ENCODE peak calls at places on chromosomes 7 and 10, in five cellular contexts. I is colonic mucosa, E is PC-9, K is mammary epithelial cell, C is fibroblast of lung. D is an unnamed sample.

GRCh38 chr7:39271386-39271785 is 293.7 kb downstream of the POU6F2 start:
- DNase-seq in I (peak; percentile 27), E (peak; percentile 7), K (no peak), C (no peak), D (peak; percentile 54)

GRCh38 chr7:128041203-128041602 is 10.0 kb upstream of the LRRC4 start:
- DNase-seq in I (no peak), E (peak; percentile 50), K (peak; percentile 74), C (peak; percentile 78), D (peak; percentile 58)

GRCh38 chr10:78695846-78696245 is 372.9 kb upstream of the ZMIZ1 start:
- DNase-seq in I (no peak), E (no peak), K (no peak), C (no peak), D (no peak)

GRCh38 chr7:122881324-122881723 is 4.9 kb downstream of the CADPS2 start:
- DNase-seq in I (no peak), E (no peak), K (no peak), C (no peak), D (no peak)

GRCh38 chr10:17200885-17201164 is 647 bp downstream of the TRDMT1 start:
- DNase-seq in I (peak; percentile 42), E (peak; percentile 30), K (peak; percentile 50), C (peak; percentile 68), D (peak; percentile 18)

GRCh38 chr10:64396105-64396504 is 874.9 kb downstream of the REEP3 start:
- DNase-seq in I (no peak), E (no peak), K (no peak), C (peak; percentile 64), D (no peak)

GRCh38 chr10:21078410-21079329 is 181.6 kb upstream of the NEBL start:
- DNase-seq in I (peak; percentile 65), E (peak; percentile 68), K (peak; percentile 52), C (peak; percentile 84), D (peak; percentile 64)

GRCh38 chr10:89555688-89556445 is 20.5 kb upstream of the SLC16A12 start:
- DNase-seq in I (no peak), E (no peak), K (peak; percentile 16), C (peak; percentile 40), D (no peak)

GRCh38 chr10:127937915-127938440 is 31.1 kb downstream of the PTPRE start:
- DNase-seq in I (no peak), E (no peak), K (no peak), C (no peak), D (no peak)

GRCh38 chr7:19080076-19080475 is 37.4 kb downstream of the TWIST1 start:
- DNase-seq in I (no peak), E (peak; percentile 41), K (no peak), C (no peak), D (no peak)

GRCh38 chr10:13195016-13195415 is 33.7 kb downstream of the MCM10 start:
- DNase-seq in I (no peak), E (no peak), K (peak; percentile 12), C (peak; percentile 7), D (no peak)

GRCh38 chr10:71408436-71409225 is 11.9 kb downstream of the CDH23 start:
- DNase-seq in I (no peak), E (no peak), K (no peak), C (no peak), D (no peak)

GRCh38 chr10:79052311-79053080 is 16.3 kb upstream of the ZMIZ1 start:
- DNase-seq in I (peak; percentile 17), E (peak; percentile 27), K (no peak), C (no peak), D (peak; percentile 32)

GRCh38 chr10:25017661-25018060 is 1.2 kb downstream of the THNSL1 start:
- DNase-seq in I (no peak), E (no peak), K (no peak), C (no peak), D (no peak)

GRCh38 chr7:134602921-134603394 is 43.7 kb upstream of the BPGM start:
- DNase-seq in I (peak; percentile 19), E (no peak), K (no peak), C (peak; percentile 39), D (no peak)

GRCh38 chr7:30888783-30889182 is 22.9 kb upstream of the AQP1 start:
- DNase-seq in I (no peak), E (peak; percentile 32), K (peak; percentile 70), C (peak; percentile 83), D (no peak)

GRCh38 chr7:104852386-104852785 is 161.6 kb upstream of the KMT2E start:
- DNase-seq in I (no peak), E (no peak), K (no peak), C (no peak), D (no peak)

GRCh38 chr10:17989908-17990767 is 38.4 kb downstream of the SLC39A12 start:
- DNase-seq in I (no peak), E (no peak), K (peak; percentile 84), C (peak; percentile 74), D (no peak)

GRCh38 chr7:80324032-80324431 is 187.8 kb downstream of the GNAT3 start:
- DNase-seq in I (no peak), E (peak; percentile 59), K (peak; percentile 93), C (peak; percentile 15), D (no peak)

GRCh38 chr10:11510714-11511113 is 100.7 kb downstream of the USP6NL start:
- DNase-seq in I (no peak), E (no peak), K (no peak), C (no peak), D (no peak)

GRCh38 chr10:74103560-74104248 is 46.9 kb downstream of the AP3M1 start:
- DNase-seq in I (no peak), E (no peak), K (no peak), C (peak; percentile 55), D (no peak)

GRCh38 chr10:42593284-42593683 is 45.1 kb downstream of the ZNF33B start:
- DNase-seq in I (no peak), E (no peak), K (no peak), C (peak; percentile 8), D (no peak)

GRCh38 chr7:155119801-155120382 is 49.8 kb downstream of the HTR5A start:
- DNase-seq in I (no peak), E (no peak), K (no peak), C (no peak), D (no peak)

GRCh38 chr10:97210576-97210975 is 24.8 kb upstream of the SLIT1 start:
- DNase-seq in I (peak; percentile 70), E (peak; percentile 55), K (peak; percentile 40), C (peak; percentile 71), D (peak; percentile 63)

GRCh38 chr10:44396671-44397191 is 11.8 kb upstream of the CXCL12 start:
- DNase-seq in I (no peak), E (no peak), K (no peak), C (no peak), D (no peak)

GRCh38 chr10:21329995-21330627 is 195.4 kb downstream of the SKIDA1 start:
- DNase-seq in I (peak; percentile 18), E (peak; percentile 45), K (peak; percentile 75), C (peak; percentile 94), D (no peak)

GRCh38 chr10:103853428-103854264 is 1.7 kb downstream of the SH3PXD2A start:
- DNase-seq in I (peak; percentile 48), E (no peak), K (no peak), C (no peak), D (no peak)

GRCh38 chr10:103855424-103855823 is at the start of gene SH3PXD2A:
- DNase-seq in I (no peak), E (peak; percentile 37), K (no peak), C (peak; percentile 34), D (peak; percentile 71)

GRCh38 chr10:103852856-103853255 is 2.5 kb downstream of the SH3PXD2A start:
- DNase-seq in I (peak; percentile 36), E (no peak), K (no peak), C (peak; percentile 94), D (no peak)

GRCh38 chr10:103854687-103855423 is 521 bp downstream of the SH3PXD2A start:
- DNase-seq in I (peak; percentile 67), E (peak; percentile 16), K (no peak), C (peak; percentile 60), D (peak; percentile 51)

DNA sequence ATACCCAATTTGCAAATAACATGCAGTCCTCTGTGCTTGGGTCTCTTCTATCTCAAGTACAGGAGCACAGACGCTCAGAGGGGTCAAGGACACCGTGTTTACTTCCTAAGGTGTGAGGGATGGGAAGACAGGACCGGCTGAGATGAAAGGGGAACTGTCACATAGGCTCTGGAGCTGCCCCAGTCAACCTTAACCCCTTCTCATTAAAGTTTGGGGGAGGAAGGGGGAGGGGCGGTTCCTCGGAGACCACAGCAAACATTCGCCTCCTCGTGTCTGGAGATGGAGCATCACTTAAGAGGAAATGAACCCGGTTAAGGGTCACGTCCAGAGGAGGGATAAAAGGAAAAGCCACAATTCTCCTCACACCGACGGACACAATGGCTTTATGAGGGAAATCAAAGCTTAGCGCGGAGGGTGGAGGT is 1.1 kb downstream of the SH3PXD2A start:
- DNase-seq in I (no peak), E (no peak), K (no peak), C (peak; percentile 68), D (no peak)
- TF ChIP-seq CTCF in I (no peak), E (no peak), K (no peak), C (peak; percentile 24), D (no peak)

DNA sequence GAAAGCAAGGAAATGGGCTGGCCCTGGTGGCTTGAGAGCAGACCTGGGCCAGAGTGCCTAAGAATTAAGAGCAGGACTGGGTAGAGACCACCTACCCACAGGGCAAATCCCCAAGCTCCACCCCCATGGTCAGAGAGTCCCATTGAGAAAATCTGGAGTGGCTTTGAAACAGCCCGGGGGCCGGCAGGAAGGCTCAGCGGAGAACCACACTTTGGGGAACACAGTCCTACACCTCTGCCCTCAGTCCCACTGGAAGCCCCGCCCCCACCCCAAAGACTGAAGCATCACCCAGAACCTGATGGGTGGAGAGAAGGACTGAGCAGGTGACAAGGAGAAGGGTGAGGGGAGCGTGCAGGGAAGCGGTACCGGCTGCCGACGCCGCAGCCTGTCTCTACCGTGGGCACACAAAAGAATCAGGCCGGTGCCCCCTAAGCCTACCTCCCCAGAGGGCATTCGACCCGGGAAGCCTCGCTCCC is 3.6 kb downstream of the SMARCD3 start:
- DNase-seq in I (no peak), E (no peak), K (no peak), C (no peak), D (no peak)
- H3K4me1 ChIP-seq in I (peaks cover 8% of the 10 kb centered on the region), E (no peaks in the 10 kb centered on the region), K (peaks cover 15% of the 10 kb centered on the region), C (peaks cover 33% of the 10 kb centered on the region), D (peaks cover 13% of the 10 kb centered on the region)

DNA sequence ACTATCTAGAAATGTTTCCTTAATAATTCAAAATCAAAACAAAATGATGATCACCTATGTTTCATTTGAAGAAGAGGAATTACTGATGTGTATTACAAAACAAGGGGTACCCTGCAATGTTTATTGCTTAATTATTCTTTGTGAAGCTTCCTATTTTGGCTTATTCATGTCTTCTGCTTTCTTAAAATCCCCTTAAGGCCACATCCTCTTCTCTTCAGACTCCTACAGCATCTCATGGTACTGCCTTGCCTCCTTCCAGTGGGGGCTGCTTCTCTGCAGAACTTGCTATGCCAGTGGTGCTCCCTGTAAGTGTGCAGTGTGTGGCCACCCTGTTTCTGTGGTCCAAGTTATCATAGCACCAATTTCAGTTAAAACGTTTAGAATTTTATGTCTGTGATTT is 35.0 kb downstream of the CCDC146 start:
- DNase-seq in I (no peak), E (no peak), K (peak; percentile 14), C (peak; percentile 12), D (no peak)
- TF ChIP-seq CTCF in I (no peak), E (no peak), K (no peak), C (no peak), D (no peak)

GRCh38 chr10:32955299-32955772 is 2.7 kb downstream of the ITGB1 start:
- DNase-seq in I (no peak), E (no peak), K (no peak), C (no peak), D (no peak)

GRCh38 chr10:32958085-32958991 is at the start of gene ITGB1:
- DNase-seq in I (peak; percentile 97), E (peak; percentile 98), K (peak; percentile 97), C (peak; percentile 94), D (peak; percentile 97)

GRCh38 chr10:32955790-32956189 is 2.2 kb downstream of the ITGB1 start:
- DNase-seq in I (no peak), E (no peak), K (no peak), C (no peak), D (no peak)

GRCh38 chr10:32957341-32958084 is 517 bp downstream of the ITGB1 start:
- DNase-seq in I (peak; percentile 54), E (no peak), K (peak; percentile 58), C (no peak), D (peak; percentile 52)

GRCh38 chr10:32956365-32957197 is 1.4 kb downstream of the ITGB1 start:
- DNase-seq in I (no peak), E (no peak), K (peak; percentile 16), C (no peak), D (no peak)
- H3K4me1 ChIP-seq in I (peaks cover 7% of the 10 kb centered on the region), E (peaks cover 65% of the 10 kb centered on the region), K (peaks cover 35% of the 10 kb centered on the region), C (peaks cover 10% of the 10 kb centered on the region), D (peaks cover 6% of the 10 kb centered on the region)

D was measured in BE2C.